ENCODE peak calls at places on chromosome 18, in five cellular contexts. C is T-helper 2 cell, J is hepatocyte, A is NCI-H1105, F is cerebellar cortex. Y is an unnamed sample.

GRCh38 chr18:32769242-32770180 is 3.3 kb downstream of the KLHL14 start:
- DNase-seq in C (no peak), J (peak), A (no peak), F (no peak), Y (no peak)

GRCh38 chr18:49127606-49128190 is 176.9 kb upstream of the SMAD7 start:
- DNase-seq in C (no peak), J (no peak), A (no peak), F (no peak), Y (no peak)

GRCh38 chr18:50578651-50579050 is 18.8 kb downstream of the MAPK4 start:
- DNase-seq in C (no peak), J (peak), A (no peak), F (no peak), Y (peak)

GRCh38 chr18:5772706-5773105 is 122.6 kb downstream of the TMEM200C start:
- DNase-seq in C (no peak), J (no peak), A (no peak), F (no peak), Y (no peak)

GRCh38 chr18:79221136-79221535 is 151.9 kb downstream of the ATP9B start:
- DNase-seq in C (no peak), J (no peak), A (no peak), F (peak), Y (no peak)

GRCh38 chr18:59898609-59899297 is 1.0 kb upstream of the PMAIP1 start:
- DNase-seq in C (no peak), J (no peak), A (no peak), F (no peak), Y (peak)

GRCh38 chr18:61502472-61502871 is 169.2 kb downstream of the CDH20 start:
- DNase-seq in C (no peak), J (peak), A (peak), F (peak), Y (peak)

GRCh38 chr18:48390641-48391040 is 18.5 kb downstream of the ZBTB7C start:
- DNase-seq in C (no peak), J (no peak), A (no peak), F (no peak), Y (no peak)

GRCh38 chr18:525066-525797 is 24.7 kb upstream of the COLEC12 start:
- DNase-seq in C (no peak), J (no peak), A (no peak), F (no peak), Y (no peak)

Y was measured in small intestine.